ENCODE peak calls at places on chromosomes 7 and 10, in four cellular contexts. R, D, X and Q are unnamed samples.

GRCh38 chr7:4861673-4862072 is at the start of gene PAPOLB:
- DNase-seq in D (no peak), X (no peak), R (no peak), Q (no peak)

GRCh38 chr10:84194424-84195043 is at the start of gene CDHR1:
- DNase-seq in X (no peak), R (no peak), D (no peak), Q (peak)

GRCh38 chr7:36032362-36032818 is 120.7 kb upstream of the EEPD1 start:
- DNase-seq in R (peak), D (no peak), X (no peak), Q (no peak)

GRCh38 chr10:49144021-49144720 is 10.3 kb upstream of the FAM170B start:
- DNase-seq in D (no peak), R (no peak), X (no peak), Q (peak)

GRCh38 chr10:92264249-92264648 is 26.6 kb downstream of the CPEB3 start:
- DNase-seq in D (no peak), X (no peak), R (no peak), Q (no peak)

GRCh38 chr7:156376317-156376716 is 264.3 kb upstream of the RNF32 start:
- DNase-seq in D (no peak), R (no peak), X (no peak), Q (no peak)

GRCh38 chr7:22811746-22812280 is 10.8 kb downstream of the TOMM7 start:
- DNase-seq in D (no peak), X (no peak), R (no peak), Q (no peak)

GRCh38 chr7:12674861-12675260 is 12.6 kb upstream of the ARL4A start:
- DNase-seq in D (peak), X (no peak), R (peak), Q (peak)

GRCh38 chr7:158157460-158157859 is 430.2 kb downstream of the PTPRN2 start:
- DNase-seq in R (no peak), X (no peak), D (no peak), Q (no peak)

GRCh38 chr10:43091846-43092245 is 15.0 kb downstream of the RET start:
- DNase-seq in D (no peak), X (no peak), R (no peak), Q (no peak)

GRCh38 chr10:120508393-120508792 is 51.4 kb downstream of the PLPP4 start:
- DNase-seq in D (no peak), R (peak), X (no peak), Q (no peak)

GRCh38 chr10:90947025-90947960 is 26.4 kb upstream of the ANKRD1 start:
- DNase-seq in R (no peak), D (no peak), X (peak), Q (no peak)

GRCh38 chr10:110893559-110894179 is 21.9 kb downstream of the PDCD4 start:
- DNase-seq in X (no peak), R (peak), D (peak), Q (peak)

GRCh38 chr7:142722289-142722794 is 26.9 kb upstream of the PRSS1 start:
- DNase-seq in D (no peak), X (no peak), R (no peak), Q (no peak)

GRCh38 chr10:77907900-77908717 is 18.4 kb downstream of the DLG5 start:
- DNase-seq in R (peak), D (peak), X (no peak), Q (no peak)

GRCh38 chr10:32738958-32739357 is 219.1 kb downstream of the ITGB1 start:
- DNase-seq in R (no peak), X (no peak), D (no peak), Q (no peak)

GRCh38 chr7:128818694-128819093 is 11.5 kb upstream of the FLNC start:
- DNase-seq in D (no peak), R (no peak), X (no peak), Q (no peak)

GRCh38 chr10:57992321-57993077 is 275.2 kb downstream of the IPMK start:
- DNase-seq in R (peak), D (no peak), X (no peak), Q (no peak)

GRCh38 chr10:11853468-11853867 is 30.3 kb downstream of the PROSER2 start:
- DNase-seq in D (no peak), X (no peak), R (peak), Q (no peak)

GRCh38 chr7:49866910-49867309 is 93.5 kb downstream of the VWC2 start:
- DNase-seq in D (no peak), R (no peak), X (no peak), Q (no peak)

GRCh38 chr7:18753972-18754610 is 258.5 kb downstream of the HDAC9 start:
- DNase-seq in R (no peak), X (no peak), D (no peak), Q (no peak)

GRCh38 chr7:148912758-148913541 is 28.9 kb upstream of the EZH2 start:
- DNase-seq in D (no peak), R (no peak), X (peak), Q (no peak)

GRCh38 chr10:59847326-59847725 is 59.0 kb downstream of the CCDC6 start:
- DNase-seq in X (no peak), D (no peak), R (no peak), Q (no peak)

GRCh38 chr7:132333301-132333700 is 243.0 kb downstream of the PLXNA4 start:
- DNase-seq in D (no peak), X (no peak), R (no peak), Q (no peak)

GRCh38 chr10:119367841-119368549 is 160.6 kb downstream of the GRK5 start:
- DNase-seq in X (no peak), R (no peak), D (no peak), Q (no peak)

GRCh38 chr10:103856497-103857175 is 1.3 kb upstream of the SH3PXD2A start:
- DNase-seq in D (peak), R (no peak), X (no peak), Q (no peak)

GRCh38 chr7:134482858-134483257 is 24.0 kb upstream of the AKR1B1 start:
- DNase-seq in D (no peak), R (no peak), X (no peak), Q (no peak)

GRCh38 chr10:98020254-98020653 is 10.2 kb downstream of the CRTAC1 start:
- DNase-seq in X (no peak), D (no peak), R (no peak), Q (no peak)

GRCh38 chr7:67955061-67955460 is 958.4 kb downstream of the TYW1 start:
- DNase-seq in X (no peak), R (no peak), D (no peak), Q (no peak)

GRCh38 chr10:63064706-63065105 is 68.4 kb upstream of the NRBF2 start:
- DNase-seq in R (no peak), X (no peak), D (no peak), Q (no peak)

GRCh38 chr10:116713846-116714245 is 28.5 kb downstream of the HSPA12A start:
- DNase-seq in D (no peak), R (no peak), X (no peak), Q (no peak)

GRCh38 chr7:134757938-134758337 is 21.5 kb upstream of the CALD1 start:
- DNase-seq in D (no peak), R (no peak), X (no peak), Q (no peak)

DNA sequence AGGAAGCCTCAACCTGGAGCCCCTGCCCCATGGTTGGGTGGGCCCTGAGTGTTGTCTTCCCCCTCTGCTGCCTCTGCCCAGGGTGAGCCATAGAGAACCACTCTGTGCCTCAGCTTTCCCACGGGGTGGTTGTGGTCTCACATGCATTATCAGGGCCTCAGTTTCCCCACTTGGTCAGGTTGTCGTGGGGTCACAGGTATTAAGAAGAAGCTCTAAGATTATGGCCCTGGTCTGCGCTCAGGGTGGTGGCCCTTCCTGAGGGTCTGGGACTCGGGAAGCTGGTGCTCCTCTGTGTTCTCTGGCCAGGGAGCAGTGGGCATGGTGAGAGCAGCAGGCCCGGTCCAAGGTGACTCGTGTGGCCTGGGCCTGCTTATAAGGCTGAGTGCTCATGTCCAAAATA is 17.8 kb downstream of the LRRC27 start:
- DNase-seq in D (no peak), X (no peak), R (no peak), Q (no peak)
- TF ChIP-seq MAX in D (no peak), X (no peak), R (no peak), Q (no peak)

DNA sequence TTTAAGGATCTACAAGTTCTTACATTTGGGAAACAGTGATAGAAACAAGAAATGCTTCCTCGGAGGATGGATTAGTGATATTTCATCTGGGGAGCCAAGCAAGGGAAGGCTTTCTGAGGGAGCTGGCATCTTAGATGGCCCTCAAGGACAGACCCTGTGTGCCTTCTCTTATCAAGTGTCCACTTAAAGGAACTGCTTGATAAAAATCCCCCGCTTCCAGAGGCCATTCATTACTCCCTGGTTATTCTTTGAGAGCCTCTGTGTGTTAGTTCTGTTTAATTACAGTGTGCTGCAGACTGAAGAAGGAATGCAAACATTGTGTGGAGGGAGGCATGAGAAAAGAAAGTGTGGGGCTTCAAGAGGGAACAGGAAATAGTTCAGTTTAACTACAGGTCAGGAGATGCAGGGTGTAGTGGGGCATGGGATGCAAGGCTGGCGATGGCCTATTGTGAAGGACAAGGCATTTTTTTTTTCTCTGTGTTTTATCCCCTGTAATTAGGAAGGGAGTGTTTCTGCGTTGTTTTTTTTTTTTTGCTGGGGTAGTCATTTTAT is 145.4 kb downstream of the SNX10 start:
- DNase-seq in X (no peak), R (no peak), D (no peak), Q (no peak)
- TF ChIP-seq PBX3 in X (no peak), R (no peak), D (no peak), Q (no peak)

DNA sequence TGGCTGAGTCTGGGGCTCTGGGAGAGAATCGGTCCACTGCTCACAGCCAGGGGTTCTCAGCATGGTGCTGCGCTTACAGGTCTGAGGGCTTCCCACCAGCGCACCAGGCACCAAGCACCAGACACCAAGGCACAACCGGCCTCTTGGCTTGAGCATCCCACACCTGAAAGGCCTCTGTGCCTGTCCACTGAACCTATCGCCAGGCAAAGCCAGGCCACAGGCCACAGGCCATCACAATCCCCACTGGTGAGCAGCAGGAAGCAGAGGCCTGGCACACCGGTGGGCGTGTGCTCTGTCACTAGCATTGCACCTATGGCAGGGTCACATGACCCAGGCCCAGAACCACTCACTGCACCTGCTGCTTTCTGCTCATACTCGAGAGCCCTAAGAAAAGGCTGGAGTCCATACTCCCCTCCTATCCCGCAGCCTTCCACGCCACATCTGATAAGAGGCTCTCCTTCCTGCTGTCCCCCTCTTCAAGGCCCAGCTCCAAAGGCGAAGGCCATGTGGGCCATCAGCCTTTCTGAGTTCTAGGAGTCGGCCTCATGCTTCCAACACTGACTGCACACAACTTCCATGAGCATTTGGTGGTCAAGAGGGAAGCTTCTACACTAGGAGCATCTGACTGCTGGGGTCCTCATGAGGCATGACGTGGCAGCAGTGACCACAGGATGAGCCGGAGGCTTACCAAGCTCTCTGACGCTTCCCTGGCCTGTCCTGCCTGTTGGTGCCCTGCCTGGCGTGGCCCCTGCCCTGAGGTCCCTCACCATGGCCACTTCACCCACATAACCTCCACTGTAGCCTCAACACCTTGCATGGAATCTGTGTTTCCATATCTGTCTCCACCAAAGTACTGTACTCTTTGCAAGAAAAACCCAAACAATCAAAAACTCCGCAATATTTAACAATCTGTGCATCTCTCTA is 166.4 kb downstream of the TNS3 start:
- DNase-seq in D (no peak), R (no peak), X (no peak), Q (peak)
- TF ChIP-seq MAX in D (no peak), R (no peak), X (no peak), Q (no peak)

GRCh38 chr7:47074702-47075153 is 507.2 kb downstream of the TNS3 start:
- DNase-seq in X (no peak), D (peak), R (no peak), Q (no peak)
- TF ChIP-seq PBX3 in X (no peak), D (no peak), R (no peak), Q (no peak)

GRCh38 chr10:51950371-51950995 is 251.1 kb upstream of the CSTF2T start:
- DNase-seq in X (no peak), R (no peak), D (no peak), Q (no peak)
- TF ChIP-seq MAX in X (no peak), R (no peak), D (no peak), Q (no peak)

GRCh38 chr10:79069325-79070090 is 742 bp downstream of the ZMIZ1 start:
- DNase-seq in R (peak), X (no peak), D (no peak), Q (peak)
- TF ChIP-seq PBX3 in R (no peak), X (no peak), D (no peak), Q (no peak)

GRCh38 chr7:147207988-147208387 is 1091.4 kb downstream of the CNTNAP2 start:
- DNase-seq in R (no peak), X (no peak), D (no peak), Q (no peak)
- TF ChIP-seq MAX in R (no peak), X (no peak), D (no peak), Q (no peak)

GRCh38 chr10:105914432-105914831 is 1250.1 kb downstream of the SORCS1 start:
- DNase-seq in D (no peak), X (no peak), R (no peak), Q (no peak)
- TF ChIP-seq PBX3 in D (no peak), X (no peak), R (no peak), Q (no peak)

GRCh38 chr10:128859738-128860386 is 607.2 kb upstream of the MGMT start:
- DNase-seq in R (peak), D (peak), X (no peak), Q (peak)
- TF ChIP-seq MAX in R (no peak), D (no peak), X (no peak), Q (no peak)

GRCh38 chr7:116674508-116675173 is 2.6 kb downstream of the MET start:
- DNase-seq in D (no peak), X (no peak), R (peak), Q (no peak)

GRCh38 chr7:116671111-116671510 is 885 bp upstream of the MET start:
- DNase-seq in D (no peak), X (no peak), R (no peak), Q (no peak)

GRCh38 chr7:116673504-116673865 is 1.5 kb downstream of the MET start:
- DNase-seq in R (no peak), X (no peak), D (no peak), Q (no peak)

GRCh38 chr7:116671681-116672595 is at the start of gene MET:
- DNase-seq in X (no peak), R (peak), D (peak), Q (peak)

DNA sequence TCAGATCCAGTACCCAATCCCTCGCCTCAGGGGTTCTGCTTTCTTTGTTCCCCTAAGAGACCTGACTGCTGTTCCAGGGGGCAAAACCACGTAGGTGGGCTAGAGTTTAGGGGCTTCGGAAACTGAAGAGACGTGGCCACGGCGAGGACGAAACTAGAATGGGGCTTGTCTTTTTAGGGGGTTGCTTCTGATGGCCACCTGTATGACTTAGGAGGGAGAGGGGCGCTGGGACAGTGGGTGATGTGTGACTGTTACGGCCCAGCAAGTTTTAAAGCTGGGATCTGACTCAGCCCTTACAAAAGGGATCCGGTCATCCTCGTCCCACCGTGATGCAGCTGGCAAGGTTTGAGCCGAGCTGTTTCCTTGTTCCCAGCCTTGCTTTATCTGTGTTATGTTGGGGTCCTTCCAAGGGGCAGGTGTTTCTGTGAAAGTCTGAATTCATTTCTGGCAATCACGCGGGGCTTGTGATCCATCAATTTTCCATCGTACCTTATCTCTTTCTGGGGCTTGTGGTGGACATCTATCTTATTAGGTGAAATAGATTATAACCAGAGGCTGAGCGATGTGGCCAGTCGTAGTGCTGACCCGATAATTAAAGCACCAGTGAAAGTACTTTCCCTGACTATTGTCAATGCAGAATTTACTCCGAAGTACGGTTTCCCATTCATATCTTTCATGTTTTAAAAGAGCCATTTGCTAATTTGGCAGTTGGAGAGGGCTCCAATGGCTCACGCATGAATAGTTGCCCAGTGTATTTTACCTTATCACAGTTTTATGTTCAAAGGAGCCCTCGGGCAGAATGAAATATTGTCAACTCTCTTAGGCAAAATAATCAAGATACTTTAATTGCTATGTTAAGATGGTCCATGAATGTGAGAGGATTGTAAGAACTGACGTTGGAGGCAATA is 854 bp downstream of the MET start:
- DNase-seq in R (peak), X (no peak), D (peak), Q (peak)
- TF ChIP-seq PBX3 in R (no peak), X (no peak), D (no peak), Q (no peak)